ENCODE peak calls at places on chromosomes 12 and 14, in five cellular contexts. L is CD4-positive, alpha-beta memory T cell; A is upper lobe of left lung; J is CD8-positive, alpha-beta memory T cell; Z is caudate nucleus. Q is an unnamed sample.

GRCh38 chr12:17302001-17302400 is 696.0 kb upstream of the LMO3 start:
- DNase-seq in L (no peak), A (no peak), J (no peak), Z (no peak), Q (no peak)

GRCh38 chr12:127149226-127149964 is 1117.6 kb upstream of the TMEM132C start:
- DNase-seq in L (no peak), A (no peak), J (no peak), Z (no peak), Q (no peak)

GRCh38 chr12:132239392-132239791 is 90.0 kb downstream of the GALNT9 start:
- DNase-seq in L (no peak), A (no peak), J (no peak), Z (no peak), Q (no peak)

GRCh38 chr14:52650774-52651173 is 44.6 kb downstream of the ERO1A start:
- DNase-seq in L (no peak), A (no peak), J (no peak), Z (no peak), Q (no peak)

GRCh38 chr12:52171950-52172512 is 19.8 kb downstream of the KRT80 start:
- DNase-seq in L (no peak), A (no peak), J (no peak), Z (no peak), Q (peak; percentile 62)

GRCh38 chr12:19967001-19967400 is 401.3 kb upstream of the PDE3A start:
- DNase-seq in L (no peak), A (no peak), J (no peak), Z (no peak), Q (no peak)

GRCh38 chr12:112798019-112798760 is 6.6 kb downstream of the RPH3A start:
- DNase-seq in L (no peak), A (no peak), J (no peak), Z (no peak), Q (no peak)

GRCh38 chr12:132133952-132134652 is 10.0 kb downstream of the DDX51 start:
- DNase-seq in L (no peak), A (no peak), J (no peak), Z (no peak), Q (no peak)

GRCh38 chr12:43921666-43922337 is 85.9 kb downstream of the TMEM117 start:
- DNase-seq in L (no peak), A (no peak), J (no peak), Z (no peak), Q (no peak)

GRCh38 chr14:69489495-69489894 is 5.0 kb downstream of the PLEKHD1 start:
- DNase-seq in L (no peak), A (no peak), J (no peak), Z (no peak), Q (no peak)

GRCh38 chr12:15146585-15146984 is 74.6 kb downstream of the RERG start:
- DNase-seq in L (no peak), A (no peak), J (no peak), Z (no peak), Q (no peak)

GRCh38 chr14:77242752-77243151 is 28.3 kb downstream of the NGB start:
- DNase-seq in L (no peak), A (no peak), J (no peak), Z (no peak), Q (no peak)

GRCh38 chr12:64461634-64462414 is 9.9 kb downstream of the TBK1 start:
- DNase-seq in L (no peak), A (no peak), J (no peak), Z (peak; percentile 16), Q (no peak)

GRCh38 chr12:118984206-118984943 is 3.0 kb downstream of the SRRM4 start:
- DNase-seq in L (no peak), A (no peak), J (no peak), Z (no peak), Q (no peak)

GRCh38 chr12:96359328-96359727 is 40.9 kb downstream of the CDK17 start:
- DNase-seq in L (no peak), A (no peak), J (no peak), Z (no peak), Q (no peak)

GRCh38 chr12:32906407-32907165 is 10.0 kb upstream of the PKP2 start:
- DNase-seq in L (no peak), A (no peak), J (no peak), Z (no peak), Q (no peak)

GRCh38 chr12:168763-169525 is 45.0 kb downstream of the SLC6A12 start:
- DNase-seq in L (no peak), A (no peak), J (no peak), Z (no peak), Q (no peak)

GRCh38 chr12:99110212-99110611 is 465.1 kb downstream of the APAF1 start:
- DNase-seq in L (no peak), A (no peak), J (no peak), Z (no peak), Q (no peak)

GRCh38 chr14:91185721-91186120 is 58.8 kb downstream of the GPR68 start:
- DNase-seq in L (no peak), A (no peak), J (no peak), Z (no peak), Q (no peak)

GRCh38 chr12:108821407-108822397 is 35.7 kb downstream of the SSH1 start:
- DNase-seq in L (no peak), A (no peak), J (no peak), Z (peak; percentile 25), Q (no peak)

GRCh38 chr14:59037086-59037485 is 151.4 kb upstream of the DAAM1 start:
- DNase-seq in L (no peak), A (no peak), J (no peak), Z (no peak), Q (no peak)

GRCh38 chr12:52067081-52067374 is 2.8 kb upstream of the ATG101 start:
- DNase-seq in L (no peak), A (no peak), J (no peak), Z (no peak), Q (no peak)

GRCh38 chr14:60753264-60754126 is 18.9 kb downstream of the MNAT1 start:
- DNase-seq in L (peak; percentile 82), A (no peak), J (peak; percentile 39), Z (no peak), Q (no peak)

GRCh38 chr14:43399289-43399688 is 1107.8 kb downstream of the FSCB start:
- DNase-seq in L (no peak), A (no peak), J (no peak), Z (no peak), Q (no peak)

GRCh38 chr14:65879218-65880009 is 466.9 kb downstream of the FUT8 start:
- DNase-seq in L (no peak), A (no peak), J (no peak), Z (no peak), Q (no peak)

GRCh38 chr12:61072717-61073116 is 1187.5 kb upstream of the USP15 start:
- DNase-seq in L (no peak), A (no peak), J (no peak), Z (no peak), Q (no peak)

DNA sequence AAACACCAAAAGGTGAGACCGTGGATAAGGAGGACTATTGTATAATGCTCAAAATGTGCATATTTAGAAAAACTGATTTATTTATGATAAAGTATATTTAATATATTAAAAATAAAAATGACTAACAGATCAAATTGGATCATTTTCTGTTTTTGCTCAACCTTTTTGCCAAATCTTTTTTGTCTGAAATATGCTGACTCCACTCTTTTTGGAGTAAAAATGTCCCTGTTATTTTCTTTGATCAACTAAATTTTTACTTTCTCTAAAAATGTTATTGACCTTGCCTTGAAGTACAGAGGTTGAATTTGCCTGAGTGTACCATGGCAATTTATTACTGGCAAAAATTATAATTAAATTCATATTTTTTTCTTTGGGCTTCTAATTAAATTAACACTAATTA is 1189.2 kb upstream of the USP15 start:
- DNase-seq in L (no peak), A (no peak), J (no peak), Z (no peak), Q (no peak)
- H3K27ac ChIP-seq in L (no peak overlapping the region), A (no peak overlapping the region), J (no peak overlapping the region), Z (no peak overlapping the region), Q (no peak overlapping the region)

DNA sequence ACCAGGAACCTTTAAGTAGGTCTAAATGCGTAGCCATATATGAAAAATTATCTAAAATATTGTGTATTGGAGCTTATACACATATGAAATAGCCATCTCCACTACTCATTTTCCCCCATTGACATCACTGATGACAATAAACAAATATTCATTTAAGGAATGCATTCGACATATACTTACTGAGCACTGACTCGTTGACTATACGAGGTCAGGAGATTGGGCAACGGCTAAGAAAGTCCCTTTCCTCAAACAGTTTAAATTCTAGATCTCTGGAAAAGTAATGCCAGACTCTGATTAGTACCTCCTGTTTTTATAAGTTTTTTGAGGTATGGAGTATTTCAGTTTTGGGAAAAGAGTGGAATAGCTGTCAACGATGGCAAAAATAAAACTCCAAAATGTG is 139.4 kb upstream of the DIO2 start:
- DNase-seq in L (no peak), A (no peak), J (no peak), Z (no peak), Q (no peak)
- H3K27ac ChIP-seq in L (no peak overlapping the region), A (no peak overlapping the region), J (no peak overlapping the region), Z (no peak overlapping the region), Q (no peak overlapping the region)

DNA sequence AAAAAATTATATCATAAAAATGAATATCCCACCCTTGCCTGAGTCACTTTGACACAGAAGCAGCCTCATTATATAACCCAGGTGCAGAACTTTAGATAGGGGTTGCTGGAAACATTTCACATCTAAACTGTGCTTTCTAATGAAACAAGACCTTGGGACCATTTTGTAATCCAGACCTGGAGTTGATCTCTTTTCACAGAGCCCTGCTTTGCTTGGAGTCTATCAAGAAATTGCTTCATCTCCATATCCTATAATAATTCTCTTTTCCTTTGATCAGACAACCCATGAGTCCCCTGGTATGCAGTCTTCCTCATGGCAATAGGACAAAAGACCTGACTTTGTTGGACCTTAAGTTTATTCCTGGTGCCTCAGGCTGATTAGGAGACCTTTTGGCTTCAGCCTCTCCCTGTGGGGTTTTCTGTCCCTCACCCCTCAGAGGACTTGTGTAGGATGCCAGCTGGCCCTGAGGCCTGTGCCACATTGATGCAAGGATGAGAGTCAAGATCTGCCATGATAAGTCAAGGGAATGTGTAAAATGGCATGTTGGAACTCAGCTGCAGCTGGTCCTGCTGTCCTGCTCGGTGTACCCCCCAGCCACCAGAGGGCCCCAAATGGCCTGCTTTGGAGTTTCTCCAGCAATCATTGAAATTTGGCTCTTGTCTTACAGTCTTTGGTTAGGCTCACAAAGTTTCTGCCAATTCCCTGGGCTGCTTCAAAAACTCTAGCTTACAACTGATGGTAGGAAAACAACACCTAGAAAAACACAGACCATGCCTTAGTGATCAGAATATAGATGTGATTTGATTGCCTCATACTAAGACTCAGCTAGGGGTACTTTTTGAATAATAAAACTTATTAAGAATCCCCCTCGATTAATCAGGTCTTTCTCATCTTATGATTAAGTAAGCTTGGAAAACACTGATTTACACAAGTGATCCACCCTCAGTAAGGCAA is 76.6 kb downstream of the HSD17B6 start:
- DNase-seq in L (no peak), A (no peak), J (no peak), Z (no peak), Q (no peak)
- H3K27ac ChIP-seq in L (no peak overlapping the region), A (no peak overlapping the region), J (no peak overlapping the region), Z (peak overlapping the region; percentile 28), Q (no peak overlapping the region)

GRCh38 chr12:88428350-88428749 is 151.9 kb downstream of the KITLG start:
- DNase-seq in L (no peak), A (no peak), J (no peak), Z (no peak), Q (no peak)

GRCh38 chr12:88432536-88433462 is 147.5 kb downstream of the KITLG start:
- DNase-seq in L (no peak), A (no peak), J (no peak), Z (no peak), Q (no peak)

DNA sequence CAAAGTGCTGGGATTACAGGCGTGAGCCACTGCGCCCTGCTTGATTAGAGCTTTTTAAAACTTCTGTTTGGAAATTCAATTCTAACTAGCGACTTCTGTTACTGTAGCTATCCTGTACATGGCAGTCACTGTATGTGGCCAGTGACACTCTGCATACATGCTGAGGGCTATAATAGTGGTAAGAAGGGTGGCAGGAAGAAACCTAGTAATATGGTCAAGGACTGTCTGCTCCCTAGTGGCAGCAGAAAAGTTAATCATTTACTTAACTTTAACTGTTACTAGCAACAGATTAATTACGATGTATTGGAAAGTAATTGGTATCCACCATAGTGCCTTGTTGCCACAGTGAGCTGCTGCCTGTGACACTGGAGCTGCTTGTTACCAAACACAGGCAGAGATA is 149.0 kb downstream of the KITLG start:
- DNase-seq in L (no peak), A (no peak), J (no peak), Z (no peak), Q (no peak)
- H3K27ac ChIP-seq in L (no peak overlapping the region), A (no peak overlapping the region), J (no peak overlapping the region), Z (no peak overlapping the region), Q (no peak overlapping the region)

Q was measured in gastrocnemius medialis.